ENCODE peak calls at places on chromosomes 7 and 10, in four cellular contexts. One of them, this sample, is unnamed.

GRCh38 chr7:31991406-31991805 is 78.8 kb downstream of the PDE1C start:
- DNase-seq in occipital lobe: no peak
- DNase-seq in NCI-H460: no peak
- DNase-seq in Calu3: no peak
- DNase-seq in this sample: no peak

GRCh38 chr10:22931948-22932347 is 4.1 kb downstream of the ARMC3 start:
- DNase-seq in NCI-H460: no peak
- DNase-seq in occipital lobe: no peak
- DNase-seq in Calu3: peak
- DNase-seq in this sample: no peak

GRCh38 chr7:147153571-147153970 is 1037.0 kb downstream of the CNTNAP2 start:
- DNase-seq in occipital lobe: no peak
- DNase-seq in Calu3: no peak
- DNase-seq in NCI-H460: no peak
- DNase-seq in this sample: no peak

GRCh38 chr10:126671402-126671975 is 996 bp upstream of the C10orf90 start:
- DNase-seq in Calu3: no peak
- DNase-seq in occipital lobe: no peak
- DNase-seq in NCI-H460: no peak
- DNase-seq in this sample: no peak

GRCh38 chr7:148763622-148764021 is 64.9 kb downstream of the CUL1 start:
- DNase-seq in occipital lobe: no peak
- DNase-seq in NCI-H460: no peak
- DNase-seq in Calu3: no peak
- DNase-seq in this sample: no peak

GRCh38 chr10:104406715-104407517 is 53.3 kb downstream of the CFAP58 start:
- DNase-seq in Calu3: no peak
- DNase-seq in occipital lobe: no peak
- DNase-seq in NCI-H460: peak
- DNase-seq in this sample: peak

GRCh38 chr7:11170160-11170559 is 196.5 kb downstream of the PHF14 start:
- DNase-seq in Calu3: no peak
- DNase-seq in NCI-H460: no peak
- DNase-seq in occipital lobe: no peak
- DNase-seq in this sample: no peak

GRCh38 chr10:118595598-118596425 is at the start of gene PRLHR:
- DNase-seq in occipital lobe: no peak
- DNase-seq in Calu3: peak
- DNase-seq in NCI-H460: peak
- DNase-seq in this sample: no peak

This sample was measured in caudate nucleus.